ENCODE peak calls at places on chromosomes 13 and 19, in nine cellular contexts. One of them, this sample, is unnamed.

GRCh38 chr13:43783820-43784219 is 3.0 kb downstream of the ENOX1 start:
- DNase-seq in nephron progenitor cell: no peak
- DNase-seq in breast epithelium: no peak
- DNase-seq in cardiac fibroblast: peak
- DNase-seq in fibroblast of pulmonary artery: peak
- DNase-seq in osteocyte: no peak
- DNase-seq in heart right ventricle: no peak
- DNase-seq in progenitor cell of endocrine pancreas: no peak
- DNase-seq in left lung: no peak
- DNase-seq in this sample: no peak

GRCh38 chr19:35048911-35049411 is 7.4 kb downstream of the HPN start:
- DNase-seq in nephron progenitor cell: no peak
- DNase-seq in progenitor cell of endocrine pancreas: no peak
- DNase-seq in breast epithelium: no peak
- DNase-seq in left lung: no peak
- DNase-seq in osteocyte: no peak
- DNase-seq in cardiac fibroblast: no peak
- DNase-seq in fibroblast of pulmonary artery: no peak
- DNase-seq in heart right ventricle: peak
- DNase-seq in this sample: peak

GRCh38 chr13:106117035-106117434 is 418.4 kb downstream of the EFNB2 start:
- DNase-seq in breast epithelium: no peak
- DNase-seq in progenitor cell of endocrine pancreas: no peak
- DNase-seq in left lung: no peak
- DNase-seq in osteocyte: no peak
- DNase-seq in nephron progenitor cell: no peak
- DNase-seq in heart right ventricle: no peak
- DNase-seq in cardiac fibroblast: no peak
- DNase-seq in fibroblast of pulmonary artery: no peak
- DNase-seq in this sample: no peak

GRCh38 chr19:48913114-48913513 is 13.0 kb downstream of the NUCB1 start:
- DNase-seq in fibroblast of pulmonary artery: no peak
- DNase-seq in cardiac fibroblast: no peak
- DNase-seq in heart right ventricle: no peak
- DNase-seq in osteocyte: no peak
- DNase-seq in progenitor cell of endocrine pancreas: no peak
- DNase-seq in nephron progenitor cell: no peak
- DNase-seq in breast epithelium: no peak
- DNase-seq in left lung: no peak
- DNase-seq in this sample: no peak

GRCh38 chr19:44807162-44807561 is 1.7 kb upstream of the BCAM start:
- DNase-seq in cardiac fibroblast: no peak
- DNase-seq in breast epithelium: peak
- DNase-seq in heart right ventricle: no peak
- DNase-seq in nephron progenitor cell: no peak
- DNase-seq in osteocyte: no peak
- DNase-seq in progenitor cell of endocrine pancreas: no peak
- DNase-seq in left lung: peak
- DNase-seq in fibroblast of pulmonary artery: no peak
- DNase-seq in this sample: peak

GRCh38 chr13:77519808-77520207 is 15.7 kb upstream of the SCEL start:
- DNase-seq in breast epithelium: no peak
- DNase-seq in left lung: no peak
- DNase-seq in osteocyte: no peak
- DNase-seq in cardiac fibroblast: peak
- DNase-seq in fibroblast of pulmonary artery: peak
- DNase-seq in nephron progenitor cell: no peak
- DNase-seq in progenitor cell of endocrine pancreas: no peak
- DNase-seq in heart right ventricle: no peak
- DNase-seq in this sample: no peak

GRCh38 chr19:29837448-29837961 is 25.7 kb downstream of the CCNE1 start:
- DNase-seq in breast epithelium: no peak
- DNase-seq in cardiac fibroblast: no peak
- DNase-seq in fibroblast of pulmonary artery: no peak
- DNase-seq in osteocyte: no peak
- DNase-seq in left lung: no peak
- DNase-seq in nephron progenitor cell: no peak
- DNase-seq in heart right ventricle: no peak
- DNase-seq in progenitor cell of endocrine pancreas: no peak
- DNase-seq in this sample: no peak

GRCh38 chr13:72403396-72404010 is 323.9 kb downstream of the MZT1 start:
- DNase-seq in breast epithelium: no peak
- DNase-seq in nephron progenitor cell: no peak
- DNase-seq in cardiac fibroblast: no peak
- DNase-seq in heart right ventricle: no peak
- DNase-seq in fibroblast of pulmonary artery: no peak
- DNase-seq in osteocyte: no peak
- DNase-seq in progenitor cell of endocrine pancreas: no peak
- DNase-seq in left lung: no peak
- DNase-seq in this sample: no peak

GRCh38 chr19:2867025-2867991 is at the start of gene ZNF556:
- DNase-seq in progenitor cell of endocrine pancreas: no peak
- DNase-seq in osteocyte: no peak
- DNase-seq in fibroblast of pulmonary artery: no peak
- DNase-seq in nephron progenitor cell: no peak
- DNase-seq in heart right ventricle: no peak
- DNase-seq in breast epithelium: no peak
- DNase-seq in cardiac fibroblast: no peak
- DNase-seq in left lung: no peak
- DNase-seq in this sample: peak

GRCh38 chr19:3964256-3965194 is 6.4 kb downstream of the DAPK3 start:
- DNase-seq in heart right ventricle: no peak
- DNase-seq in progenitor cell of endocrine pancreas: no peak
- DNase-seq in left lung: no peak
- DNase-seq in fibroblast of pulmonary artery: no peak
- DNase-seq in osteocyte: no peak
- DNase-seq in breast epithelium: no peak
- DNase-seq in nephron progenitor cell: no peak
- DNase-seq in cardiac fibroblast: no peak
- DNase-seq in this sample: no peak

GRCh38 chr19:42216653-42217521 is 590 bp downstream of the DEDD2 start:
- DNase-seq in heart right ventricle: peak
- DNase-seq in cardiac fibroblast: peak
- DNase-seq in nephron progenitor cell: peak
- DNase-seq in progenitor cell of endocrine pancreas: peak
- DNase-seq in osteocyte: no peak
- DNase-seq in fibroblast of pulmonary artery: peak
- DNase-seq in breast epithelium: peak
- DNase-seq in left lung: peak
- DNase-seq in this sample: no peak

DNA sequence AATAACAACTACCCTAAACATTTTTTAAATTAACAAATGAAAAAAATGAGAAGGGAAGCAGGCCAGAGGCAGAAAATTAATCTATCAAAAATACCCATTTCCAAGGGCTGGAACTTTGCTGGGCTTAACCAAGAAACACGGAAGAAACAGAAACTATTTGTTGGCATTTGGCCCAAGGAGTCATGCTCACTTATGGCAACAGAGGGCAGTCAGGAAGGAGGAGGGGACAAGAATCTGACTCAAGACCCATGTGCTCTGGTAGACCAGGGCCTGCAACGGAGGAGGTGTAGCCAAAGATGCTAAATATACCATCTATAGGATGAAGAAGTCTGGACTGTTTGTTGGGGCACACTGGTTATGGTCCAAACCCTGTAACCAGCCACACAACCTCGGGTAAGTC is 496.7 kb downstream of the COG6 start:
- DNase-seq in breast epithelium: no peak
- DNase-seq in progenitor cell of endocrine pancreas: no peak
- DNase-seq in heart right ventricle: no peak
- DNase-seq in nephron progenitor cell: no peak
- DNase-seq in fibroblast of pulmonary artery: peak
- DNase-seq in cardiac fibroblast: peak
- DNase-seq in left lung: no peak
- DNase-seq in osteocyte: no peak
- DNase-seq in this sample: no peak
- TF ChIP-seq CTCF in breast epithelium: no peak
- TF ChIP-seq CTCF in progenitor cell of endocrine pancreas: no peak
- TF ChIP-seq CTCF in heart right ventricle: no peak
- TF ChIP-seq CTCF in nephron progenitor cell: no peak
- TF ChIP-seq CTCF in fibroblast of pulmonary artery: peak
- TF ChIP-seq CTCF in cardiac fibroblast: peak
- TF ChIP-seq CTCF in left lung: no peak
- TF ChIP-seq CTCF in osteocyte: peak
- TF ChIP-seq CTCF in this sample: no peak

GRCh38 chr13:112177889-112178288 is 110.9 kb downstream of the SOX1 start:
- DNase-seq in osteocyte: no peak
- DNase-seq in progenitor cell of endocrine pancreas: no peak
- DNase-seq in left lung: no peak
- DNase-seq in nephron progenitor cell: no peak
- DNase-seq in cardiac fibroblast: no peak
- DNase-seq in heart right ventricle: no peak
- DNase-seq in breast epithelium: no peak
- DNase-seq in fibroblast of pulmonary artery: no peak
- DNase-seq in this sample: no peak

GRCh38 chr13:112178769-112179168 is 111.8 kb downstream of the SOX1 start:
- DNase-seq in fibroblast of pulmonary artery: no peak
- DNase-seq in left lung: no peak
- DNase-seq in cardiac fibroblast: no peak
- DNase-seq in progenitor cell of endocrine pancreas: no peak
- DNase-seq in nephron progenitor cell: no peak
- DNase-seq in heart right ventricle: no peak
- DNase-seq in breast epithelium: no peak
- DNase-seq in osteocyte: no peak
- DNase-seq in this sample: no peak

GRCh38 chr13:112179995-112180394 is 113.0 kb downstream of the SOX1 start:
- DNase-seq in breast epithelium: no peak
- DNase-seq in fibroblast of pulmonary artery: no peak
- DNase-seq in nephron progenitor cell: no peak
- DNase-seq in osteocyte: no peak
- DNase-seq in progenitor cell of endocrine pancreas: no peak
- DNase-seq in heart right ventricle: no peak
- DNase-seq in left lung: no peak
- DNase-seq in cardiac fibroblast: no peak
- DNase-seq in this sample: no peak

GRCh38 chr13:112177459-112177858 is 110.5 kb downstream of the SOX1 start:
- DNase-seq in osteocyte: no peak
- DNase-seq in left lung: no peak
- DNase-seq in nephron progenitor cell: no peak
- DNase-seq in heart right ventricle: no peak
- DNase-seq in cardiac fibroblast: no peak
- DNase-seq in progenitor cell of endocrine pancreas: no peak
- DNase-seq in fibroblast of pulmonary artery: no peak
- DNase-seq in breast epithelium: no peak
- DNase-seq in this sample: peak

DNA sequence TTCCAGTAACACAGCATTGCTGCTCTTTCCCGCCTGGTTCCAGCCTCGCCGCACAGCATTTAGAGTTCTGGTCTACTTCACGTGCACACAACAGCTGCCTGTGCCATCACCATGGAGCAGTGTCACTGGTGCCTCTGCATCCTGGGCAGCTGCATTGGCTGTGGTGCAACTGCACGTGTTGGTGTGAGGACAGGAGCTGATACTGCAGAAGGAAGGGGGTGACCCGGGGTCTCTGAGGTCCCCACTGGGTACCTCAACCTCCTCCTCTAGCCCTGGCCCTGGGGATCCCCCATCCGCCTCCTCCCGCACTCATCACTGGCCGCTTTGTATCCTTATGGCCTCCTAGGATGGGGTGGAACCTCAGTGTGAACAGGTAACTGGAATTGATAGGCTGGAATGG is 112.5 kb downstream of the SOX1 start:
- DNase-seq in fibroblast of pulmonary artery: no peak
- DNase-seq in left lung: no peak
- DNase-seq in nephron progenitor cell: no peak
- DNase-seq in osteocyte: no peak
- DNase-seq in heart right ventricle: no peak
- DNase-seq in breast epithelium: no peak
- DNase-seq in cardiac fibroblast: no peak
- DNase-seq in progenitor cell of endocrine pancreas: no peak
- DNase-seq in this sample: no peak
- TF ChIP-seq CTCF in fibroblast of pulmonary artery: no peak
- TF ChIP-seq CTCF in left lung: no peak
- TF ChIP-seq CTCF in nephron progenitor cell: no peak
- TF ChIP-seq CTCF in osteocyte: no peak
- TF ChIP-seq CTCF in heart right ventricle: no peak
- TF ChIP-seq CTCF in breast epithelium: no peak
- TF ChIP-seq CTCF in cardiac fibroblast: no peak
- TF ChIP-seq CTCF in progenitor cell of endocrine pancreas: no peak
- TF ChIP-seq CTCF in this sample: no peak

GRCh38 chr13:30857018-30857417 is 49.1 kb upstream of the MEDAG start:
- DNase-seq in nephron progenitor cell: no peak
- DNase-seq in breast epithelium: no peak
- DNase-seq in left lung: no peak
- DNase-seq in osteocyte: no peak
- DNase-seq in heart right ventricle: no peak
- DNase-seq in progenitor cell of endocrine pancreas: no peak
- DNase-seq in cardiac fibroblast: no peak
- DNase-seq in fibroblast of pulmonary artery: no peak
- DNase-seq in this sample: no peak

GRCh38 chr13:30857636-30858035 is 48.4 kb upstream of the MEDAG start:
- DNase-seq in cardiac fibroblast: no peak
- DNase-seq in fibroblast of pulmonary artery: no peak
- DNase-seq in left lung: no peak
- DNase-seq in osteocyte: no peak
- DNase-seq in progenitor cell of endocrine pancreas: no peak
- DNase-seq in nephron progenitor cell: no peak
- DNase-seq in breast epithelium: no peak
- DNase-seq in heart right ventricle: no peak
- DNase-seq in this sample: no peak

GRCh38 chr13:30861836-30862467 is 44.1 kb upstream of the MEDAG start:
- DNase-seq in cardiac fibroblast: no peak
- DNase-seq in osteocyte: no peak
- DNase-seq in heart right ventricle: no peak
- DNase-seq in fibroblast of pulmonary artery: no peak
- DNase-seq in left lung: no peak
- DNase-seq in progenitor cell of endocrine pancreas: no peak
- DNase-seq in breast epithelium: no peak
- DNase-seq in nephron progenitor cell: no peak
- DNase-seq in this sample: no peak

GRCh38 chr13:30861163-30861562 is 44.9 kb upstream of the MEDAG start:
- DNase-seq in cardiac fibroblast: no peak
- DNase-seq in osteocyte: no peak
- DNase-seq in progenitor cell of endocrine pancreas: no peak
- DNase-seq in heart right ventricle: no peak
- DNase-seq in nephron progenitor cell: no peak
- DNase-seq in breast epithelium: no peak
- DNase-seq in left lung: no peak
- DNase-seq in fibroblast of pulmonary artery: no peak
- DNase-seq in this sample: no peak

GRCh38 chr13:30859326-30859725 is 46.7 kb upstream of the MEDAG start:
- DNase-seq in progenitor cell of endocrine pancreas: no peak
- DNase-seq in osteocyte: no peak
- DNase-seq in fibroblast of pulmonary artery: no peak
- DNase-seq in breast epithelium: no peak
- DNase-seq in heart right ventricle: no peak
- DNase-seq in cardiac fibroblast: no peak
- DNase-seq in nephron progenitor cell: no peak
- DNase-seq in left lung: no peak
- DNase-seq in this sample: no peak
- TF ChIP-seq CTCF in progenitor cell of endocrine pancreas: no peak
- TF ChIP-seq CTCF in osteocyte: no peak
- TF ChIP-seq CTCF in fibroblast of pulmonary artery: no peak
- TF ChIP-seq CTCF in breast epithelium: no peak
- TF ChIP-seq CTCF in heart right ventricle: no peak
- TF ChIP-seq CTCF in cardiac fibroblast: no peak
- TF ChIP-seq CTCF in nephron progenitor cell: no peak
- TF ChIP-seq CTCF in left lung: no peak
- TF ChIP-seq CTCF in this sample: no peak

GRCh38 chr13:60655268-60655667 is 258.2 kb downstream of the TDRD3 start:
- DNase-seq in osteocyte: no peak
- DNase-seq in progenitor cell of endocrine pancreas: no peak
- DNase-seq in left lung: no peak
- DNase-seq in fibroblast of pulmonary artery: no peak
- DNase-seq in heart right ventricle: no peak
- DNase-seq in nephron progenitor cell: no peak
- DNase-seq in breast epithelium: no peak
- DNase-seq in cardiac fibroblast: no peak
- DNase-seq in this sample: no peak

GRCh38 chr13:60654405-60654804 is 257.4 kb downstream of the TDRD3 start:
- DNase-seq in osteocyte: no peak
- DNase-seq in cardiac fibroblast: peak
- DNase-seq in breast epithelium: no peak
- DNase-seq in nephron progenitor cell: peak
- DNase-seq in progenitor cell of endocrine pancreas: no peak
- DNase-seq in fibroblast of pulmonary artery: peak
- DNase-seq in left lung: no peak
- DNase-seq in heart right ventricle: peak
- DNase-seq in this sample: peak
- TF ChIP-seq CTCF in osteocyte: peak
- TF ChIP-seq CTCF in cardiac fibroblast: peak
- TF ChIP-seq CTCF in breast epithelium: peak
- TF ChIP-seq CTCF in nephron progenitor cell: peak
- TF ChIP-seq CTCF in progenitor cell of endocrine pancreas: peak
- TF ChIP-seq CTCF in fibroblast of pulmonary artery: peak
- TF ChIP-seq CTCF in left lung: peak
- TF ChIP-seq CTCF in heart right ventricle: peak
- TF ChIP-seq CTCF in this sample: peak

This sample was measured in LNCaP clone FGC.